ENCODE peak calls at places on chromosomes 11 and 22, in nine cellular contexts. V is CD8-positive, alpha-beta memory T cell; M is CD8-positive, alpha-beta T cell; R is HepG2; A is uterus; B is naive thymus-derived CD4-positive, alpha-beta T cell; X is heart left ventricle; N is upper lobe of right lung; Y is transverse colon. S is an unnamed sample. For H3K4me1, the result is how much of the 10 kb centered on the place peaks cover.

GRCh38 chr11:44893250-44894216 is 57.1 kb downstream of the TP53I11 start:
- DNase-seq in R (no peak), Y (no peak), N (no peak), M (no peak), B (no peak), V (no peak), X (no peak), A (peak), S (no peak)

GRCh38 chr11:123253909-123254308 is 58.9 kb upstream of the CLMP start:
- DNase-seq in M (no peak), V (no peak), A (no peak), N (no peak), R (no peak), B (no peak), Y (no peak), X (no peak), S (no peak)

GRCh38 chr11:21289686-21290085 is 620.3 kb downstream of the NELL1 start:
- DNase-seq in X (no peak), N (no peak), V (no peak), Y (no peak), A (no peak), R (no peak), B (no peak), M (no peak), S (no peak)

GRCh38 chr11:19225599-19225998 is 15.1 kb downstream of the E2F8 start:
- DNase-seq in Y (peak), R (no peak), N (no peak), V (no peak), M (no peak), B (no peak), A (no peak), X (no peak), S (no peak)

GRCh38 chr11:96154802-96155520 is 188.0 kb downstream of the MAML2 start:
- DNase-seq in X (no peak), R (no peak), M (no peak), N (no peak), B (no peak), Y (no peak), V (no peak), A (no peak), S (no peak)

GRCh38 chr11:12187399-12187798 is 77.0 kb downstream of the MICAL2 start:
- DNase-seq in A (no peak), V (no peak), R (no peak), B (no peak), X (no peak), M (no peak), Y (no peak), N (no peak), S (no peak)

GRCh38 chr11:86740628-86741488 is 59.5 kb upstream of the PRSS23 start:
- DNase-seq in M (no peak), B (no peak), A (peak), X (peak), Y (peak), N (no peak), V (no peak), R (peak), S (peak)

GRCh38 chr11:74466916-74467885 is at the start of gene KCNE3:
- DNase-seq in Y (peak), N (peak), M (no peak), A (peak), X (peak), B (no peak), V (no peak), R (no peak), S (peak)

GRCh38 chr11:65613091-65613928 is 711 bp downstream of the MAP3K11 start:
- DNase-seq in M (no peak), Y (no peak), N (no peak), R (no peak), A (peak), B (no peak), V (no peak), X (no peak), S (peak)

GRCh38 chr11:112163875-112164521 is at the start of gene IL18:
- DNase-seq in N (peak), A (no peak), Y (peak), V (no peak), X (no peak), B (no peak), M (no peak), R (no peak), S (peak)

GRCh38 chr11:113387605-113388211 is at the start of gene ANKK1:
- DNase-seq in B (no peak), R (no peak), V (no peak), Y (peak), A (no peak), N (no peak), M (no peak), X (no peak), S (peak)

GRCh38 chr11:2581151-2581930 is 118.5 kb downstream of the KCNQ1OT1 start:
- DNase-seq in B (no peak), A (no peak), R (no peak), M (peak), V (no peak), X (peak), Y (peak), N (peak), S (no peak)
- H3K4me1 ChIP-seq in B (under half), A (under half), R (under half), M (under half), V (under half), X (under half), Y (under half), N (under half), S (under half)

GRCh38 chr22:19958083-19959042 is 16.7 kb upstream of the TXNRD2 start:
- DNase-seq in A (no peak), V (no peak), B (no peak), R (no peak), Y (no peak), M (no peak), X (no peak), N (no peak), S (no peak)

GRCh38 chr22:19959043-19959586 is 17.5 kb upstream of the TXNRD2 start:
- DNase-seq in N (peak), V (no peak), B (no peak), X (peak), Y (peak), M (no peak), R (peak), A (peak), S (peak)

GRCh38 chr22:19951351-19951750 is 9.7 kb upstream of the TXNRD2 start:
- DNase-seq in Y (no peak), M (no peak), N (no peak), X (no peak), A (no peak), R (no peak), V (no peak), B (no peak), S (no peak)

GRCh38 chr22:19957445-19957844 is 15.8 kb upstream of the TXNRD2 start:
- DNase-seq in Y (no peak), B (no peak), M (no peak), X (no peak), N (no peak), A (no peak), R (no peak), V (no peak), S (peak)

DNA sequence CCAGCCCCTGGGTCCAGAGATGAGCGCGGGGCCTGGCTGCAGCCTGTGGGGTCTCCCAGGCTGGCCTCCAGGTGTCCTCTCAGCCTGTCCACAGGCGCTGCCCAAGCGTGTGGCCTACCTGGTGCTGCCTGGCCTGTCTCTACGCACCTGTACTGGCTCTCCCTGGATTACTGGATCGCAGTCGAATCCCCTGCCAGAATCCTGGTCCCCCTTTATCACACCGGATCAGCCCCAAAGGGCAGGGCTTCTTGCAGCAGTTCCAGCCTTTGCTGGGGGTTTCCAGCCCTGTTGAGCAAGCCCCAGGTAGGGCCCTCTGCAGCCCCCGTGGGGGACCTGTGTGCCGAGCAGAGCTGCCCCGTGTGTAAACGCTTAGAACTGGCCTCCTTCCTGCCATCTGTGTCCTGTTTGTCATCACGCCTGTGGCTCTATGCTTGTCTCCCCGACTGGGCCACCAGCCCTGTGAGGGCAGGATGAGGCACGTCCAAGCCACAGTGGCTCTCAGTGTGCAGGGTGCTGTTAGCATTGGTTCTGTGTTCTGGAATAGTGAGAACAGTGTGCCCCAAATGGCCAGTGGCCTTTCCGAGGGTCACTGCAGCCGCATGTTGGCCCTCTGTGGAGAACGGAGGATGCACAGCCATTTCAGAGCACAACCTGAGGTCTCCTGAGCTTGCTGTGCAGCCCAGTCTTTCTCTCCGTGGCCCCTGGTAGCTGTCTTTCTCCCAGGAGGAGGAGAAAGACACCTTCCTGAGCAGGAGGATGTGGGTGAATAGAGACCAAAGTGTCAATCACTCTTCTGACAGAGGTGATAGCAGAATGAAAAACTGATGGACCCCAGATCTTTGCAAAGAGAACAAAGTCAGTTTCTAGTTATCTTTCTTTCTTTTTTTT is 13.9 kb upstream of the TXNRD2 start:
- DNase-seq in M (peak), A (no peak), Y (no peak), N (no peak), X (peak), B (no peak), R (no peak), V (peak), S (peak)
- H3K4me1 ChIP-seq in M (under half), A (under half), Y (under half), N (under half), X (half or more), B (under half), R (half or more), V (under half), S (under half)

DNA sequence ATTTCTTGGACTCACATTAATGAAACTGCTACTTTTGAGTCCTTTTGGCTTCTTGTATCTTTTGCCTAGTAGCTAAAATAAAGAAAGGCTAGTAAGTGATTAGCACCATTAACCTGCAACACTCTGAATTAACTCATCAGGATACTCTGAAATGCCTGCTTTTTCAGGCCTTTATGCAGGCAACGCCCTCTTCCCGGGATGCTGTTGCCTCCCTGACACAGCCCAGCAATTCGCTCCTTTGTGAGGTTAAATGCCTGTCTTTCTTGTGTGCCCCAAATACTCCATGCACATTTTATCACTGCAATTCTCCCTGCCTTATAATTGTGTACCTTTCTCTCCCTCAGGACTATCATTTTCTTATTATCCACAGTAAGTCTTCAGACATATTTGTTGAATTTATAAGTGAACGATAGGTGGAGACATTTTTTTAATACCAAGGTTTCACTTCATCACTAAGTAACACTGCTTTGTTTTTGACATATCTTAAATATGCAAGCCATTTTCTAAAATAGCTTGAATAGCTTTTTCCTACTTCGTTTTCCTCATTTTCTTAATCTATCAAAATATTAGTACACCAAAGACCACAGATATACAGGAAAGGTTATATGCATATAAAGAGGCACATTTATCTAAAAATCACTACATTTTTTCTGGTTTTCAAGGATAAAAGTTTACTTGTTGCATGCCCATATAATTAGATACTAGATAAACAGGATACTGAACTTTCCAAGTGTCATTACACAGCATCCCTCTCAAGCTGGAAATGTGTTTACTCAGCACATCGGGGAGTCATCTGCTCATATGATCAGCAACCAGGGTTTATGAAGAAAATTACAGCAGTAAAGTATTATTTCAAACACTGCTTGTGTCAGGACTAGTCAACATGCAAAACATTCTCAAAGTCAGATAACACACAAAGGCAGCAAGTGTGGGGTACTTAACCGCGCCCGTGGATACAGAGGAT is 48.5 kb upstream of the DDI1 start:
- DNase-seq in N (no peak), M (no peak), X (no peak), V (no peak), Y (no peak), B (no peak), A (no peak), R (no peak), S (no peak)
- H3K4me1 ChIP-seq in N (under half), M (under half), X (under half), V (under half), Y (under half), B (under half), A (under half), R (under half), S (under half)

GRCh38 chr22:46583571-46583970 is 36.6 kb upstream of the GRAMD4 start:
- DNase-seq in Y (peak), R (no peak), A (no peak), V (no peak), M (no peak), N (no peak), B (no peak), X (no peak), S (no peak)
- H3K4me1 ChIP-seq in Y (half or more), R (under half), A (under half), V (under half), M (under half), N (half or more), B (under half), X (half or more), S (half or more)

GRCh38 chr11:126160345-126161145 is 50.9 kb downstream of the RPUSD4 start:
- DNase-seq in V (no peak), A (no peak), R (no peak), M (no peak), X (no peak), N (no peak), Y (no peak), B (no peak), S (no peak)
- H3K4me1 ChIP-seq in V (under half), A (under half), R (half or more), M (under half), X (under half), N (under half), Y (under half), B (under half), S (under half)

DNA sequence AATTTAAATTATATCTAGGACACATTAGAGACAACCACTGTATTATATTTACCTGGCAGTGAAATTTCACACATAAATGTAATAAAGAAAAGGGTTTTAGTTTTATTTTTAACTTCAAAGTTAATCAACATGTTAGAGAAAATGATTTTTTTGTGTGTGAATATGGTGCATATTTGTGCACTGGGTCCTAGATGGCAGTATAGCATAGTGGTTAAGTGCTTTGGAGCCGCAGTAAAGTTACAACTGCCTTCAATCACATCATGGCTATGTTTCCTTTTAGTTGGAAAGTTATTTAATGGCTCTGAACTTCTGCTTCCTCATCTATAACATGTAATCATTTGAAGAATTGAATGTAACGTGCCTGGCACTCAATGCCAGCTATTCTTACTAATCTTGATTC is 108.9 kb upstream of the DDI1 start:
- DNase-seq in M (no peak), N (no peak), Y (no peak), V (no peak), X (no peak), B (no peak), A (no peak), R (no peak), S (no peak)
- H3K4me1 ChIP-seq in M (under half), N (under half), Y (under half), V (under half), X (under half), B (under half), A (under half), R (under half), S (under half)

GRCh38 chr22:30086496-30086895 is 6.2 kb downstream of the HORMAD2 start:
- DNase-seq in N (no peak), R (no peak), B (no peak), Y (no peak), V (no peak), M (no peak), A (no peak), X (no peak), S (no peak)
- H3K4me1 ChIP-seq in N (under half), R (under half), B (under half), Y (under half), V (under half), M (under half), A (under half), X (under half), S (under half)